ENCODE peak calls at places on chromosomes 2 and 18, in eight cellular contexts. Q is stimulated activated CD4-positive, alpha-beta T cell treated with anti-CD3 and anti-CD28 coated beads, Interleukin-12 subunit alpha, Interleukin-12 subunit beta, amount 100 ng/mL, for 4 hours; M is psoas muscle; T is left cardiac atrium; R is mesendoderm; S is kidney glomerular epithelial cell; P is Kasumi-1; Y is epithelial cell of esophagus. I is an unnamed sample.
A peak's percentile ranks its signal among the peaks of the same experiment; 100 is the strongest.

GRCh38 chr2:6915399-6915798 is 1.8 kb upstream of the RNF144A start:
- DNase-seq in Q (no peak), M (no peak), T (no peak), R (no peak), S (no peak), P (no peak), Y (no peak), I (no peak)

GRCh38 chr2:6352906-6353515 is 512.7 kb downstream of the CMPK2 start:
- DNase-seq in Q (no peak), M (peak; percentile 56), T (peak; percentile 46), R (peak; percentile 78), S (peak; percentile 40), P (no peak), Y (peak; percentile 55), I (no peak)

GRCh38 chr2:159904127-159904564 is 106.1 kb upstream of the CD302 start:
- DNase-seq in Q (peak; percentile 38), M (no peak), T (peak; percentile 26), R (no peak), S (no peak), P (peak; percentile 86), Y (no peak), I (no peak)

GRCh38 chr2:46170611-46171385 is 126.4 kb upstream of the EPAS1 start:
- DNase-seq in Q (no peak), M (no peak), T (no peak), R (no peak), S (no peak), P (no peak), Y (peak; percentile 92), I (no peak)

GRCh38 chr18:10336749-10337148 is 117.7 kb upstream of the APCDD1 start:
- DNase-seq in Q (no peak), M (peak; percentile 79), T (no peak), R (no peak), S (no peak), P (no peak), Y (peak; percentile 14), I (no peak)

GRCh38 chr2:109530712-109531111 is 83.1 kb downstream of the SEPTIN10 start:
- DNase-seq in Q (no peak), M (no peak), T (no peak), R (no peak), S (no peak), P (no peak), Y (no peak), I (no peak)

GRCh38 chr2:174546519-174547506 is 50.8 kb downstream of the WIPF1 start:
- DNase-seq in Q (no peak), M (no peak), T (no peak), R (peak; percentile 90), S (no peak), P (peak; percentile 78), Y (peak; percentile 54), I (peak; percentile 56)

GRCh38 chr2:69980408-69980807 is 19.0 kb upstream of the ASPRV1 start:
- DNase-seq in Q (no peak), M (no peak), T (no peak), R (no peak), S (no peak), P (no peak), Y (no peak), I (no peak)

GRCh38 chr2:230935132-230935435 is 10.0 kb upstream of the GPR55 start:
- DNase-seq in Q (no peak), M (no peak), T (no peak), R (no peak), S (no peak), P (no peak), Y (no peak), I (no peak)

GRCh38 chr2:141869572-141869971 is 261.2 kb downstream of the LRP1B start:
- DNase-seq in Q (no peak), M (no peak), T (no peak), R (no peak), S (no peak), P (no peak), Y (no peak), I (no peak)

GRCh38 chr2:26569216-26570082 is 71.7 kb downstream of the CIB4 start:
- DNase-seq in Q (no peak), M (no peak), T (peak; percentile 7), R (no peak), S (no peak), P (no peak), Y (no peak), I (no peak)

GRCh38 chr18:5294113-5294617 is 1.4 kb downstream of the ZBTB14 start:
- DNase-seq in Q (peak; percentile 42), M (peak; percentile 55), T (peak; percentile 50), R (no peak), S (no peak), P (peak; percentile 30), Y (peak; percentile 2), I (no peak)

GRCh38 chr2:201975434-201975833 is 58.2 kb upstream of the FZD7 start:
- DNase-seq in Q (no peak), M (no peak), T (no peak), R (no peak), S (no peak), P (no peak), Y (no peak), I (no peak)

GRCh38 chr18:58196881-58197872 is 153.2 kb downstream of the NEDD4L start:
- DNase-seq in Q (no peak), M (no peak), T (no peak), R (no peak), S (no peak), P (no peak), Y (no peak), I (no peak)